ENCODE peak calls at places on chromosome X, in five cellular contexts. D, A, R, M and N are unnamed samples.

GRCh38 chrX:39437670-39438441 is 636.6 kb downstream of the MID1IP1 start:
- DNase-seq in R (no peak), A (no peak), D (no peak), M (no peak), N (no peak)

GRCh38 chrX:149284616-149285015 is 220.5 kb downstream of the IDS start:
- DNase-seq in A (no peak), R (no peak), D (no peak), M (no peak), N (no peak)

GRCh38 chrX:1355131-1355799 is 18.7 kb downstream of the IL3RA start:
- DNase-seq in D (no peak), R (no peak), M (no peak), A (no peak), N (no peak)

GRCh38 chrX:118116308-118117068 is at the start of gene KLHL13:
- DNase-seq in D (peak), A (peak), R (peak), M (peak), N (peak)

GRCh38 chrX:154411981-154412340 is 622 bp downstream of the TAFAZZIN start:
- DNase-seq in R (peak), M (peak), D (peak), A (peak), N (peak)

GRCh38 chrX:102546818-102547493 is 30.4 kb upstream of the TMSB15A start:
- DNase-seq in M (peak), D (no peak), R (peak), A (no peak), N (no peak)

GRCh38 chrX:74636749-74637314 is 22.4 kb upstream of the RLIM start:
- DNase-seq in M (no peak), A (no peak), R (no peak), D (no peak), N (no peak)

GRCh38 chrX:44828008-44828605 is 15.7 kb upstream of the DUSP21 start:
- DNase-seq in M (no peak), A (no peak), D (peak), R (no peak), N (peak)

GRCh38 chrX:16022580-16023170 is 100.7 kb upstream of the GRPR start:
- DNase-seq in D (peak), M (no peak), R (no peak), A (no peak), N (peak)

GRCh38 chrX:71128166-71128833 is 9.9 kb downstream of the MED12 start:
- DNase-seq in M (peak), D (peak), R (no peak), A (no peak), N (no peak)

GRCh38 chrX:71178908-71179307 is 34.3 kb downstream of the NLGN3 start:
- DNase-seq in D (peak), R (peak), A (peak), M (peak), N (peak)

GRCh38 chrX:11557120-11557519 is 108.6 kb downstream of the ARHGAP6 start:
- DNase-seq in R (no peak), D (peak), M (no peak), A (no peak), N (peak)

GRCh38 chrX:71164071-71164470 is 19.4 kb downstream of the NLGN3 start:
- DNase-seq in M (no peak), D (no peak), R (no peak), A (no peak), N (no peak)

GRCh38 chrX:7316887-7317286 is 168.9 kb upstream of the PUDP start:
- DNase-seq in R (no peak), A (no peak), M (no peak), D (no peak), N (peak)

GRCh38 chrX:119389854-119390501 is 9.2 kb upstream of the SLC25A43 start:
- DNase-seq in D (no peak), R (no peak), A (no peak), M (no peak), N (no peak)

GRCh38 chrX:108090474-108091265 is 672 bp downstream of the PSMD10 start:
- DNase-seq in D (peak), M (peak), A (no peak), R (no peak), N (peak)

GRCh38 chrX:109934935-109935334 is 68.0 kb upstream of the TMEM164 start:
- DNase-seq in M (no peak), D (peak), A (no peak), R (no peak), N (no peak)

GRCh38 chrX:71935542-71935941 is 24.9 kb downstream of the NHSL2 start:
- DNase-seq in R (no peak), A (peak), D (no peak), M (peak), N (no peak)

GRCh38 chrX:6024204-6024603 is 204.5 kb downstream of the NLGN4X start:
- DNase-seq in D (no peak), M (no peak), A (no peak), R (no peak), N (no peak)

GRCh38 chrX:65667157-65667502 is 324 bp upstream of the MSN start:
- DNase-seq in A (no peak), M (no peak), R (peak), D (no peak), N (no peak)

GRCh38 chrX:68571292-68572256 is 72.7 kb downstream of the YIPF6 start:
- DNase-seq in R (no peak), D (peak), M (no peak), A (no peak), N (peak)
- H3K4me3 ChIP-seq in R (no peak), D (no peak), M (no peak), A (no peak), N (no peak)

GRCh38 chrX:9746148-9746880 is 19.3 kb downstream of the GPR143 start:
- DNase-seq in D (peak), A (no peak), M (no peak), R (no peak), N (peak)
- H3K4me3 ChIP-seq in D (no peak), A (no peak), M (no peak), R (no peak), N (no peak)

GRCh38 chrX:24547961-24548360 is 82.9 kb downstream of the PDK3 start:
- DNase-seq in D (no peak), R (no peak), M (no peak), A (no peak), N (no peak)

GRCh38 chrX:24553016-24553415 is 87.9 kb downstream of the PDK3 start:
- DNase-seq in M (peak), A (no peak), R (no peak), D (peak), N (no peak)

GRCh38 chrX:24550166-24550565 is 85.1 kb downstream of the PDK3 start:
- DNase-seq in M (no peak), R (no peak), D (no peak), A (no peak), N (no peak)
- H3K4me3 ChIP-seq in M (no peak), R (no peak), D (no peak), A (no peak), N (no peak)

GRCh38 chrX:33205321-33205720 is 6.0 kb downstream of the DMD start:
- DNase-seq in D (no peak), M (no peak), A (no peak), R (no peak), N (no peak)
- H3K4me3 ChIP-seq in D (peak), M (no peak), A (peak), R (no peak), N (no peak)

GRCh38 chrX:78822157-78822683 is 74.7 kb downstream of the LPAR4 start:
- DNase-seq in M (no peak), R (no peak), D (no peak), A (no peak), N (peak)
- H3K4me3 ChIP-seq in M (no peak), R (no peak), D (no peak), A (no peak), N (no peak)